ENCODE peak calls at places on chromosomes 1 and 21, in four cellular contexts. One of them, this sample, is unnamed.

GRCh38 chr1:54045487-54045886 is 7.5 kb downstream of the TMEM59 start:
- DNase-seq in uterus: no peak
- DNase-seq in heart left ventricle: no peak
- DNase-seq in aorta: no peak
- DNase-seq in this sample: no peak

GRCh38 chr1:207997486-207998268 is 86.8 kb upstream of the CD34 start:
- DNase-seq in uterus: peak; percentile 85
- DNase-seq in aorta: peak; percentile 79
- DNase-seq in heart left ventricle: peak; percentile 81
- DNase-seq in this sample: peak; percentile 95

GRCh38 chr1:95382385-95382784 is 148.4 kb downstream of the RWDD3 start:
- DNase-seq in heart left ventricle: no peak
- DNase-seq in uterus: no peak
- DNase-seq in aorta: no peak
- DNase-seq in this sample: no peak

GRCh38 chr1:77671836-77672235 is 10.6 kb downstream of the ZZZ3 start:
- DNase-seq in aorta: no peak
- DNase-seq in uterus: no peak
- DNase-seq in heart left ventricle: no peak
- DNase-seq in this sample: no peak

GRCh38 chr1:90718411-90719320 is 1.6 kb upstream of the BARHL2 start:
- DNase-seq in uterus: no peak
- DNase-seq in heart left ventricle: no peak
- DNase-seq in aorta: no peak
- DNase-seq in this sample: peak; percentile 50

GRCh38 chr1:241640867-241641542 is 836 bp upstream of the CHML start:
- DNase-seq in uterus: no peak
- DNase-seq in aorta: no peak
- DNase-seq in heart left ventricle: no peak
- DNase-seq in this sample: no peak

GRCh38 chr1:203124011-203124410 is 3.5 kb upstream of the ADORA1 start:
- DNase-seq in aorta: no peak
- DNase-seq in uterus: no peak
- DNase-seq in heart left ventricle: no peak
- DNase-seq in this sample: peak; percentile 11

GRCh38 chr21:16420086-16420724 is 690.4 kb downstream of the USP25 start:
- DNase-seq in heart left ventricle: peak; percentile 56
- DNase-seq in aorta: peak; percentile 59
- DNase-seq in uterus: peak; percentile 64
- DNase-seq in this sample: no peak

GRCh38 chr1:95002657-95003432 is 69.9 kb downstream of the ALG14 start:
- DNase-seq in uterus: peak; percentile 87
- DNase-seq in heart left ventricle: peak; percentile 38
- DNase-seq in aorta: no peak
- DNase-seq in this sample: no peak

GRCh38 chr1:185438936-185439335 is 121.9 kb upstream of the IVNS1ABP start:
- DNase-seq in heart left ventricle: no peak
- DNase-seq in aorta: no peak
- DNase-seq in uterus: no peak
- DNase-seq in this sample: no peak

GRCh38 chr1:26349196-26349885 is 4.6 kb downstream of the CRYBG2 start:
- DNase-seq in heart left ventricle: no peak
- DNase-seq in aorta: no peak
- DNase-seq in uterus: no peak
- DNase-seq in this sample: peak; percentile 72

GRCh38 chr1:226690460-226690982 is 48.6 kb downstream of the ITPKB start:
- DNase-seq in uterus: peak; percentile 69
- DNase-seq in heart left ventricle: peak; percentile 50
- DNase-seq in aorta: no peak
- DNase-seq in this sample: no peak

GRCh38 chr1:169107673-169108160 is 1.2 kb downstream of the ATP1B1 start:
- DNase-seq in aorta: no peak
- DNase-seq in heart left ventricle: peak; percentile 34
- DNase-seq in uterus: no peak
- DNase-seq in this sample: no peak

GRCh38 chr21:29904359-29905282 is 35.2 kb downstream of the GRIK1 start:
- DNase-seq in uterus: no peak
- DNase-seq in heart left ventricle: no peak
- DNase-seq in aorta: no peak
- DNase-seq in this sample: peak; percentile 13

GRCh38 chr1:99669376-99669775 is 23.5 kb downstream of the PALMD start:
- DNase-seq in uterus: no peak
- DNase-seq in heart left ventricle: no peak
- DNase-seq in aorta: no peak
- DNase-seq in this sample: no peak

GRCh38 chr1:88867743-88868521 is 23.4 kb downstream of the GTF2B start:
- DNase-seq in uterus: no peak
- DNase-seq in heart left ventricle: no peak
- DNase-seq in aorta: no peak
- DNase-seq in this sample: no peak

GRCh38 chr1:90384152-90384650 is 332.9 kb downstream of the BARHL2 start:
- DNase-seq in heart left ventricle: no peak
- DNase-seq in aorta: no peak
- DNase-seq in uterus: no peak
- DNase-seq in this sample: no peak

GRCh38 chr1:232622378-232622777 is 7.6 kb downstream of the SIPA1L2 start:
- DNase-seq in aorta: no peak
- DNase-seq in uterus: no peak
- DNase-seq in heart left ventricle: no peak
- DNase-seq in this sample: no peak

GRCh38 chr21:42815217-42815616 is 64.1 kb downstream of the WDR4 start:
- DNase-seq in uterus: no peak
- DNase-seq in heart left ventricle: no peak
- DNase-seq in aorta: no peak
- DNase-seq in this sample: no peak

GRCh38 chr1:23727362-23727811 is 15.9 kb upstream of the ELOA start:
- DNase-seq in uterus: peak; percentile 76
- DNase-seq in aorta: peak; percentile 81
- DNase-seq in heart left ventricle: peak; percentile 25
- DNase-seq in this sample: no peak

GRCh38 chr1:215636258-215636965 is 69.3 kb downstream of the KCTD3 start:
- DNase-seq in uterus: no peak
- DNase-seq in aorta: no peak
- DNase-seq in heart left ventricle: no peak
- DNase-seq in this sample: no peak

GRCh38 chr1:233543338-233544255 is 70.3 kb upstream of the KCNK1 start:
- DNase-seq in aorta: no peak
- DNase-seq in heart left ventricle: no peak
- DNase-seq in uterus: peak; percentile 81
- DNase-seq in this sample: no peak

GRCh38 chr21:27268290-27268689 is 301.4 kb upstream of the ADAMTS5 start:
- DNase-seq in heart left ventricle: no peak
- DNase-seq in aorta: no peak
- DNase-seq in uterus: no peak
- DNase-seq in this sample: no peak

GRCh38 chr1:27071049-27071416 is 58.4 kb upstream of the TENT5B start:
- DNase-seq in heart left ventricle: peak; percentile 26
- DNase-seq in uterus: no peak
- DNase-seq in aorta: no peak
- DNase-seq in this sample: peak; percentile 95

GRCh38 chr1:31591425-31592093 is 15.2 kb downstream of the TINAGL1 start:
- DNase-seq in uterus: no peak
- DNase-seq in heart left ventricle: no peak
- DNase-seq in aorta: no peak
- DNase-seq in this sample: no peak

GRCh38 chr1:181778630-181779285 is 282.8 kb downstream of the ZNF648 start:
- DNase-seq in aorta: no peak
- DNase-seq in heart left ventricle: no peak
- DNase-seq in uterus: no peak
- DNase-seq in this sample: no peak

GRCh38 chr1:175132456-175132855 is 60.1 kb downstream of the KIAA0040 start:
- DNase-seq in aorta: no peak
- DNase-seq in uterus: no peak
- DNase-seq in heart left ventricle: no peak
- DNase-seq in this sample: no peak

GRCh38 chr1:154783976-154784375 is 86.1 kb downstream of the KCNN3 start:
- DNase-seq in uterus: no peak
- DNase-seq in heart left ventricle: no peak
- DNase-seq in aorta: no peak
- DNase-seq in this sample: no peak

GRCh38 chr1:161261859-161262225 is 3.3 kb downstream of the PCP4L1 start:
- DNase-seq in uterus: no peak
- DNase-seq in heart left ventricle: no peak
- DNase-seq in aorta: no peak
- DNase-seq in this sample: no peak

GRCh38 chr1:108661030-108661609 is at the start of gene HENMT1:
- DNase-seq in uterus: peak; percentile 54
- DNase-seq in aorta: peak; percentile 81
- DNase-seq in heart left ventricle: peak; percentile 65
- DNase-seq in this sample: no peak

GRCh38 chr1:46960250-46960649 is 19.0 kb upstream of the CYP4A11 start:
- DNase-seq in heart left ventricle: no peak
- DNase-seq in uterus: no peak
- DNase-seq in aorta: no peak
- DNase-seq in this sample: no peak

DNA sequence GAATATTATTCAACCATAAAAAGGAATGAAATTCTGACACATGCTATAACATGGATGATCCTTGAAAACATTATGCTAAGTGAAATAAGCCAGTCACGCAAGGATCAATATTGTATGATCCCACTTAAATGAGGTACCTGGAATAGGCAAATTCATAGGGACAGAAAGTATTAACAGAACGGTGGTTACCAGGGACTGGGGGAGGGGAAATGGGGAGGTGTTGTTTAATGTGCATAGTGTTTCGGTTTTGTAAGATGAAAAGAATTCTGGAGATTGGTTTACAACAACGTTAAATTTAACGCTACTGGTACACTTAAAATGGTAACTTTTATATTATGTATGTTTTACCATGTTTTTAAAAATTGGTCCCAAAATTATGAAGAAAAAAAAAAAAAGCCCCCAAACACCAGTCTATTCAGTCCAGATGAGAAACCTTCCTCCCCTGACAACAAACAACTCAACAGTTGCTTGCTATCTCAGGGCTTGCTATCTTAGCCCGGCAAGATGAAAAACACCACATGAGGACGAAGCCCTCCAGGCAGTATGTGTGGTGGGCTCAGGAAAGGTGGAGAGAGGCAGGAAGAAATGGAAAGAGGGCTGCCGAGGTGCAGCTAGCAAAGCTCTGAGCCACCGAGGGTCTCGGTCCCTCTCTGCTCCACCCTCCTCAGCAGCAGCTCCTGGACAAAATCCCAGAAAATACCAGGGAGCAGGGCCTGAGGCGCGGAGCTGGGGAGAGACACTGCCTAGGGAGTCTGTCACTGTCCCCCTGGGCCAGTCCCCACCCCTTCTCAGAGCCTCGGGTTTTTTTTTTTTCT is 8.5 kb downstream of the NUAK2 start:
- DNase-seq in aorta: no peak
- DNase-seq in uterus: no peak
- DNase-seq in heart left ventricle: no peak
- DNase-seq in this sample: no peak
- H3K4me3 ChIP-seq in aorta: no peak overlapping the region
- H3K4me3 ChIP-seq in uterus: no peak overlapping the region
- H3K4me3 ChIP-seq in heart left ventricle: peak overlapping the region; percentile 13
- H3K4me3 ChIP-seq in this sample: peak overlapping the region; percentile 38

GRCh38 chr21:44971672-44971995 is 31.8 kb downstream of the SLX9 start:
- DNase-seq in heart left ventricle: no peak
- DNase-seq in aorta: no peak
- DNase-seq in uterus: no peak
- DNase-seq in this sample: no peak
- H3K27ac ChIP-seq in heart left ventricle: no peak overlapping the region
- H3K27ac ChIP-seq in aorta: no peak overlapping the region
- H3K27ac ChIP-seq in uterus: no peak overlapping the region
- H3K27ac ChIP-seq in this sample: peak overlapping the region; percentile 19

GRCh38 chr1:116538527-116538926 is 32.3 kb downstream of the CD58 start:
- DNase-seq in uterus: no peak
- DNase-seq in heart left ventricle: no peak
- DNase-seq in aorta: no peak
- DNase-seq in this sample: peak; percentile 41
- H3K9me3 ChIP-seq in uterus: no peaks in the 10 kb centered on the region
- H3K9me3 ChIP-seq in heart left ventricle: no peaks in the 10 kb centered on the region
- H3K9me3 ChIP-seq in aorta: no peaks in the 10 kb centered on the region
- H3K9me3 ChIP-seq in this sample: peaks cover 2% of the 10 kb centered on the region

GRCh38 chr21:31560479-31560878 is 99.0 kb upstream of the SOD1 start:
- DNase-seq in uterus: no peak
- DNase-seq in heart left ventricle: no peak
- DNase-seq in aorta: no peak
- DNase-seq in this sample: no peak
- H3K4me3 ChIP-seq in uterus: no peak overlapping the region
- H3K4me3 ChIP-seq in heart left ventricle: no peak overlapping the region
- H3K4me3 ChIP-seq in aorta: no peak overlapping the region
- H3K4me3 ChIP-seq in this sample: no peak overlapping the region

GRCh38 chr1:21322681-21323016 is 32.4 kb upstream of the ECE1 start:
- DNase-seq in aorta: no peak
- DNase-seq in heart left ventricle: no peak
- DNase-seq in uterus: no peak
- DNase-seq in this sample: no peak
- H3K27ac ChIP-seq in aorta: peak overlapping the region; percentile 66
- H3K27ac ChIP-seq in heart left ventricle: peak overlapping the region; percentile 27
- H3K27ac ChIP-seq in uterus: peak overlapping the region; percentile 85
- H3K27ac ChIP-seq in this sample: no peak overlapping the region

GRCh38 chr1:152347116-152347728 is 12.6 kb downstream of the FLG2 start:
- DNase-seq in uterus: no peak
- DNase-seq in heart left ventricle: no peak
- DNase-seq in aorta: no peak
- DNase-seq in this sample: peak; percentile 66

GRCh38 chr1:152349611-152350010 is 10.2 kb downstream of the FLG2 start:
- DNase-seq in uterus: no peak
- DNase-seq in aorta: no peak
- DNase-seq in heart left ventricle: no peak
- DNase-seq in this sample: no peak

GRCh38 chr1:152348447-152348846 is 11.4 kb downstream of the FLG2 start:
- DNase-seq in aorta: no peak
- DNase-seq in heart left ventricle: no peak
- DNase-seq in uterus: no peak
- DNase-seq in this sample: no peak

GRCh38 chr1:152344463-152344862 is 15.3 kb downstream of the FLG2 start:
- DNase-seq in heart left ventricle: no peak
- DNase-seq in uterus: no peak
- DNase-seq in aorta: no peak
- DNase-seq in this sample: no peak
- H3K9me3 ChIP-seq in heart left ventricle: no peaks in the 10 kb centered on the region
- H3K9me3 ChIP-seq in uterus: no peaks in the 10 kb centered on the region
- H3K9me3 ChIP-seq in aorta: no peaks in the 10 kb centered on the region
- H3K9me3 ChIP-seq in this sample: no peaks in the 10 kb centered on the region